ENCODE peak calls at places on chromosomes 11 and 22, in eight cellular contexts. Y is neural progenitor cell, S is prostate gland, X is SK-N-SH, H is choroid plexus epithelial cell, P is progenitor cell of endocrine pancreas, Q is H9, L is GM13976. I is an unnamed sample.

GRCh38 chr11:69162505-69162904 is 6.8 kb downstream of the SMIM38 start:
- DNase-seq in X (no peak), L (no peak), H (no peak), S (no peak), Q (no peak), Y (no peak), P (no peak), I (no peak)

GRCh38 chr11:29449280-29450074 is 567.4 kb downstream of the KCNA4 start:
- DNase-seq in P (no peak), L (no peak), H (peak), Q (no peak), Y (no peak), X (no peak), S (no peak), I (no peak)

GRCh38 chr22:47610281-47610680 is 847.8 kb downstream of the TBC1D22A start:
- DNase-seq in H (no peak), S (no peak), P (no peak), X (no peak), Y (no peak), L (no peak), Q (no peak), I (no peak)

GRCh38 chr22:38566726-38567504 is 3.1 kb downstream of the DMC1 start:
- DNase-seq in S (no peak), Q (no peak), X (no peak), H (no peak), Y (no peak), P (no peak), L (no peak), I (no peak)

GRCh38 chr11:36281850-36282249 is 7.4 kb downstream of the COMMD9 start:
- DNase-seq in H (no peak), L (no peak), X (no peak), Q (no peak), P (no peak), Y (no peak), S (no peak), I (no peak)

GRCh38 chr11:130825621-130826020 is 90.7 kb downstream of the SNX19 start:
- DNase-seq in X (no peak), Y (no peak), L (no peak), S (no peak), P (no peak), Q (no peak), H (no peak), I (no peak)

GRCh38 chr11:113806403-113806802 is 26.8 kb downstream of the CLDN25 start:
- DNase-seq in Y (peak), S (no peak), L (peak), Q (peak), P (no peak), X (peak), H (peak), I (no peak)

GRCh38 chr11:65053826-65054503 is 4.4 kb downstream of the NAALADL1 start:
- DNase-seq in S (no peak), P (no peak), Q (no peak), Y (no peak), H (no peak), X (no peak), L (no peak), I (no peak)

GRCh38 chr11:131671320-131671719 is 300.9 kb downstream of the NTM start:
- DNase-seq in H (no peak), L (no peak), S (no peak), Y (no peak), P (no peak), X (no peak), Q (no peak), I (no peak)

DNA sequence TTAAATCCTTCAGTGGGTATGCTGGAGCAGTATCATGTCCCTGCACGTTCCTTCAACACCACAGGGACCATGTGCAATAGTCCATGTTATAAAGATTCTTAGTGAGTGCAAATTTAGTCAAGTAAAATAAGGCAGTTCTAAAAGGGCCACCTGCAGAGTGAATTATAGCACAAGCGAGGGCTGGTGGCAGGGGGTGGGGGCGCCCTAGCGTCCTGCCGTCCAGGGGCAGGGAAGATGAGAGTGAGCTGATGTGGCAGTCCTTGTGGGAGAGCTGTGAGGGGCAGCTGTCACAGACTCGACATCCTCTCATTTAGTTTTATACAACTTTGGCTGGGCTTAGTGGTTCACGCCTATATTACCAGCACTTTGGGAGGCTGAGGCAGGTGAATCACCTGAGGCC is 29.1 kb downstream of the FAM118A start:
- DNase-seq in S (no peak), X (no peak), Q (no peak), H (no peak), L (no peak), P (no peak), Y (no peak), I (no peak)
- TF ChIP-seq CTCF in S (no peak), X (no peak), Q (no peak), H (no peak), L (no peak), P (no peak), Y (no peak), I (no peak)

DNA sequence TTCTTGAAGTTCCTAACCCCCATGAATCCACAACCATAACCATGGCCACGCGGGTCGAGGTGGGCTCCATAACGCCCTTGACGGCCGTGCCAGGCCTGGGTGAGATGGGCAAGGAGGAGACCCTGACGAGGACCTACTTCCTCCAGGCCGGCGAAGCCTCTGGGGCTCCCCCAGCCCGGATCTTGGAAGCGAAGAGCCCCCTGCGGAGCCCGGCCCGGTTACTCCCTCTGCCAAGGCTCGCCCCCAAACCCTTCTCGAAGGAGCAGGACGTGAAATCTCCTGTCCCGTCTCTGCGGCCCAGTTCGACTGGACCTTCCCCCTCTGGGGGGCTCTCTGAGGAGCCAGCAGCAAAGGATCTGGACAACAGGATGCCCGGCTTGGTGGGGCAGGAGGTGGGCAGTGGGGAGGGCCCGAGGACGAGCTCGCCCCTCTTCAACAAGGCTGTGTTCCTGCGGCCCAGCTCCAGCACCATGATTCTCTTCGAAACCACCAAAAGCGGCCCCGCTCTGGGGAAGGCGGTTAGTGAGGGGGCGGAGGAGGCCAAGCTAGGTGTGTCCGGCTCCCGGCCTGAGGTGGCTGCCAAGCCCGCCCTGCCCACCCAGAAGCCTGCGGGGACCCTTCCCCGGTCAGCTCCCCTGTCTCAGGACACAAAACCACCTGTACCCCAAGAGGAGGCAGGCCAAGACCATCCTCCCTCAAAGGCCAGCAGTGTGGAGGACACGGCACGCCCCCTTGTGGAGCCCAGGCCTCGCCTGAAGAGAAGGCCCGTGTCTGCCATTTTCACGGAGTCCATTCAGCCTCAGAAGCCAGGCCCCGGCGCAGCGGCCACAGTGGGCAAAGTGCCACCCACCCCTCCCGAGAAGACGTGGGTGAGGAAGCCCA is 75.7 kb downstream of the KIAA1671 start:
- DNase-seq in Y (peak), S (no peak), Q (peak), H (peak), P (no peak), X (peak), L (peak), I (no peak)
- TF ChIP-seq CTCF in Y (peak), S (peak), Q (peak), H (peak), P (peak), X (peak), L (peak), I (peak)

DNA sequence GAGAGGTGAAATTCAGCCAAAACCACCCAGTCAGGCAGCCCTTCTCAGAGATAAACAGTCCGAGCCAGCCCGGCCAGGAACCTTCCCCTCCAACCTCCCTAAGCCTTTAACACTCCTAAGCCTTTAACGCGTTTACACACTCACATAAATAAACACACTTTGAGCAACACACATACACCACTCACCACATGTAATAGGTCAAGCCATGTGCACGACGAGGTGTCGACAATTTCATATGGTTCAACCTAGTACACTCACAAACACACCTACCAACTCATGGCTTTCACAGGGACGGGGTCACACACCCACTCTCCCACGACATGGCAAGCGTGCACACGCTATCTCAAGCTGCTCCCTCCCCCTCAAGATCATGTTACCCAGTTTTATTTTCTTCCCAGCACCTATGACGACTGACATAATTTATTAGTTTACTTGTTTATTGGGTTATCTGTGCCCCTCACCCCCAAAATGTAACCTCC is 15.5 kb downstream of the SLC43A1 start:
- DNase-seq in Q (no peak), L (no peak), Y (no peak), S (no peak), P (no peak), X (no peak), H (no peak), I (no peak)
- TF ChIP-seq CTCF in Q (no peak), L (no peak), Y (no peak), S (no peak), P (no peak), X (no peak), H (no peak), I (no peak)

GRCh38 chr22:35292786-35293185 is 6.9 kb upstream of the TOM1 start:
- DNase-seq in H (no peak), X (no peak), P (no peak), Q (no peak), Y (no peak), L (no peak), S (no peak), I (no peak)

GRCh38 chr22:35288116-35288515 is 11.6 kb upstream of the TOM1 start:
- DNase-seq in X (no peak), Y (no peak), S (no peak), Q (no peak), L (no peak), H (no peak), P (no peak), I (no peak)
- TF ChIP-seq CTCF in X (no peak), Y (no peak), S (no peak), Q (no peak), L (no peak), H (no peak), P (no peak), I (no peak)

GRCh38 chr11:8384199-8384821 is 120.6 kb upstream of the LMO1 start:
- DNase-seq in H (no peak), X (no peak), L (no peak), S (peak), P (no peak), Q (peak), Y (peak), I (no peak)
- TF ChIP-seq CTCF in H (no peak), X (no peak), L (no peak), S (no peak), P (peak), Q (peak), Y (peak), I (no peak)

GRCh38 chr22:26380072-26380471 is 49.0 kb upstream of the ASPHD2 start:
- DNase-seq in Q (no peak), X (no peak), L (no peak), Y (no peak), H (no peak), S (no peak), P (no peak), I (no peak)

GRCh38 chr22:26372890-26373289 is 56.2 kb upstream of the ASPHD2 start:
- DNase-seq in S (no peak), X (no peak), H (no peak), Q (no peak), Y (no peak), L (no peak), P (no peak), I (no peak)

GRCh38 chr22:26374645-26375044 is 54.4 kb upstream of the ASPHD2 start:
- DNase-seq in P (no peak), H (no peak), X (no peak), Y (no peak), Q (no peak), S (no peak), L (no peak), I (no peak)

DNA sequence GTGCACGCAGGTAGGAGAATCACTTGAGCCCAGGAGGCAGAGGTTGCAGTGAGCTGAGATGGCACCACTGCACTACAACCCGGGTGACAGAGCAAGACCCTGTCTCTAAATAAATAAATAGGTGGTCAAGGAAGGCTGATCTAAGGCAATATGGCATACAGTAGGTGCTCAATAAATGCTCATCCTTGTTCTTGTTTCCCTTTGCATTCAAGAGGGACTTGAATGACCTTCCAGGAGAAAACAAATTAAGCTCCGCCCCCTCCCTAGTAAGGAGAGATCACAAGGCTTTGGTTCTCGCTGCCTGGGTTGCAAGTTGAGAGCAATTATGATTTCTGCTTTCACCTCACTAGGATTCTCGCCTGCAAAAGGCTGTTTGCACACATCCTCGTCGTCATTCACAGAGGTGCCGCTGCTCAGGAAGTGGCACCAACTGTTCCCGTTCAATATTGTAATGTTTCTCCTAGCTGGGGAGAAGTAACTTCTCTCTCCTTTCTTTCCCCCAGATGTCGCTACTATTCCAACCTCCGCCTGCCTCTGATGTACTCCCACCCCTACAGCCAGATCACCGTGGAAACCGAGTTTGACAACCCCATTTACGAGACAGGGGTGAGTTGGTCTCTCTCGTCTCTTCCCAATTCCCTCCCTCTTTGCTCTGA is 51.8 kb upstream of the ASPHD2 start:
- DNase-seq in P (no peak), Q (peak), L (no peak), S (no peak), H (peak), X (no peak), Y (peak), I (no peak)
- TF ChIP-seq CTCF in P (no peak), Q (peak), L (peak), S (no peak), H (peak), X (no peak), Y (peak), I (no peak)

GRCh38 chr11:18192988-18193387 is 20.4 kb downstream of the MRGPRX4 start:
- DNase-seq in S (no peak), H (no peak), L (peak), Q (peak), P (no peak), Y (peak), X (no peak), I (no peak)
- TF ChIP-seq CTCF in S (no peak), H (no peak), L (no peak), Q (peak), P (no peak), Y (no peak), X (no peak), I (no peak)

DNA sequence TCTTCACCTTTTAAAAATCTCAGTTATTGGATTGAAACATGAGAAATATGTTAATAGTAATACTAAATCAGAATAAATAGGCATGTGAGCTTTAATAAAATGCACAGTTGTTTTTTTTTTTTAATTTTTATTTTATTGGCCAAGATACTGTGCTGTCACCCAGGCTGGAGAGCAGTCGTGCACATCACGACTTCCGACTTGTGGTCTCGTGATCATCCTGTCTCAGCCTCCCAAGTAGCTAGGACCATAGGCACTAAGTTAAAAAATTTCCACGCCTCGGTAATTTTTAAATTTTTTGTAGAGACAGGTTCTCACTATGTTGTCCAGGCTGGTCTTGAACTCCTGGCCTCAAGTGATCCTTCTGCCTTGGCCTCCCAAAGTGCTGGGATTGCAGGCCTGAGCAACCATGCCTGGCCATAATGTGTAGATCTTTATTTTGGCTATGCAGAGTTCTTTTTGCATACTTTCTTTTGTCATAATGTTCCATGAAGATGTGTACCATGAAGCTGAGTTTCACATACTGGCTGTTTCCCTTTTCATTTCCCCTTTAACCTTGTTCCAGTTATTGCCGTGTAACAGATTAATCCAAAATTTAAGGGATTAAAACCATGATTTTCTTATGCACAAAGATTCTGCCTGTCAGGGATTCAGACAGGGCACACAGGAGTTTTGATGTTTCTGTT is 16.0 kb downstream of the CAPRIN1 start:
- DNase-seq in H (no peak), Q (no peak), X (no peak), L (no peak), S (no peak), Y (no peak), P (no peak), I (no peak)
- TF ChIP-seq CTCF in H (no peak), Q (no peak), X (no peak), L (no peak), S (no peak), Y (no peak), P (no peak), I (no peak)

GRCh38 chr11:48210052-48210451 is 6.6 kb upstream of the OR4B1 start:
- DNase-seq in P (no peak), Y (no peak), S (no peak), X (no peak), H (peak), Q (peak), L (no peak), I (no peak)

DNA sequence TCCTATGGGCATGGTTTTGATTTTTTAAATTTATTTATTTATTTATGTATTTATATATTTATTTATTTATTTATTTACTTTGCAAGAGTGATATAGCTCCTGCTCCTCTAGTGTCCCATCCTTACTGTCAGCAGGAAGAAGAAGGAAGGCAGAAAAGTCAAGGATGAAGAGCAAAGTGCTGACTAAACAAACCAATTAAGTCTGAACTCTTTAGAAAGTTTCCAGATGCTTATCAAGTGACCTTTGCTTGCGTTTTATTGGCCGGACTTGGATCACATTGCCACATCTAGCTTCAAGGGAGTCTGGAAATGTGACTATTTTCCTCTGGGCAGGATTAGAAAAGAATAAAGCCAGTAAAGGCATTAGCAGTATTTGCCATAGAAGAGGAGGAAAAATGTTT is 8.7 kb upstream of the OR4B1 start:
- DNase-seq in Q (no peak), L (no peak), H (no peak), X (no peak), P (no peak), Y (no peak), S (no peak), I (no peak)
- TF ChIP-seq CTCF in Q (no peak), L (no peak), H (no peak), X (no peak), P (no peak), Y (no peak), S (no peak), I (no peak)

DNA sequence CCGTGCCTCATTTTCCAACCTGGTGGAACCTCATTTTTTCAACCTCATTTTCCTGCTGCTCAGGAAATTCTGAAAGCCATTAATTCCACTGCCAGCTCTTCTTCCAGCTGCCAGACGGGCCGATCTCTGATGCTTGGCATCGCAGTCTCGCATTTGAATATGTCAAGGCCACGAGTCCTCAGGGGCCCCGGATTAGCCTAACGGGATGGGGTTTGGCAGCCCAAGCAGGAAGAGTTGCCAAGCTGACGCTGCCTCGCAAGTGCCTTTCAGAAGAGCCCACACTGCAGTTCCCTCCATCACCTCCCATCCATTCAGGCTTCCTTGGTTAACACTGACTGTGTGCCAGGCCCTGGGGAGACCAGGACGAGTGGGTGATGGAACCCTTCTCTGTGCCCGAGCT is 8.7 kb downstream of the RASD2 start:
- DNase-seq in X (no peak), Y (no peak), Q (no peak), L (no peak), P (no peak), H (no peak), S (no peak), I (no peak)
- TF ChIP-seq CTCF in X (no peak), Y (no peak), Q (no peak), L (no peak), P (no peak), H (no peak), S (no peak), I (no peak)

I was measured in AG09319.